ENCODE peak calls at places on chromosomes 12 and 14, in eight cellular contexts. E, I, G, Y, V, R, Z and T are unnamed samples.

GRCh38 chr12:57475271-57476161 is 4.2 kb downstream of the ARHGAP9 start:
- DNase-seq in I (no peak), Z (no peak), E (no peak), Y (no peak), G (no peak), R (no peak), V (peak; percentile 54), T (no peak)

GRCh38 chr12:94678849-94679248 is 28.5 kb upstream of the TMCC3 start:
- DNase-seq in Y (no peak), V (no peak), G (no peak), I (no peak), E (no peak), Z (no peak), R (no peak), T (no peak)

GRCh38 chr14:65198346-65198745 is 96.0 kb upstream of the MAX start:
- DNase-seq in Y (no peak), E (no peak), I (no peak), R (no peak), V (no peak), G (no peak), Z (no peak), T (no peak)

GRCh38 chr12:14961466-14962155 is at the start of gene ARHGDIB:
- DNase-seq in G (no peak), I (no peak), Y (peak; percentile 75), V (no peak), E (no peak), Z (peak; percentile 55), R (no peak), T (peak; percentile 88)

GRCh38 chr14:29913550-29913949 is 14.1 kb downstream of the PRKD1 start:
- DNase-seq in R (no peak), G (no peak), Y (no peak), E (no peak), V (no peak), I (no peak), Z (no peak), T (no peak)

GRCh38 chr12:105705765-105706164 is 375.3 kb downstream of the C12orf75 start:
- DNase-seq in V (peak; percentile 48), I (no peak), E (no peak), Y (peak; percentile 16), Z (no peak), G (peak; percentile 44), R (peak; percentile 67), T (no peak)

GRCh38 chr14:96666088-96666487 is 131.1 kb upstream of the VRK1 start:
- DNase-seq in R (peak; percentile 28), Y (no peak), G (no peak), Z (no peak), I (no peak), E (no peak), V (no peak), T (no peak)

GRCh38 chr14:64659366-64659765 is 44.9 kb upstream of the PLEKHG3 start:
- DNase-seq in G (no peak), I (no peak), V (peak; percentile 62), E (no peak), Z (no peak), R (no peak), Y (no peak), T (no peak)

GRCh38 chr12:116282371-116283286 is 5.1 kb upstream of the MED13L start:
- DNase-seq in G (no peak), Z (no peak), R (no peak), Y (no peak), I (no peak), E (no peak), V (no peak), T (no peak)

GRCh38 chr12:106345739-106346138 is 11.8 kb upstream of the POLR3B start:
- DNase-seq in E (no peak), Y (peak; percentile 3), V (peak; percentile 24), I (no peak), R (peak; percentile 87), G (peak; percentile 42), Z (no peak), T (no peak)

GRCh38 chr14:81406863-81407262 is 6.7 kb upstream of the STON2 start:
- DNase-seq in Z (no peak), I (no peak), E (no peak), G (no peak), V (no peak), Y (peak; percentile 90), R (no peak), T (no peak)

GRCh38 chr14:45201908-45202307 is 51.1 kb downstream of the MIS18BP1 start:
- DNase-seq in Y (no peak), V (peak; percentile 10), Z (no peak), E (no peak), R (peak; percentile 51), G (no peak), I (no peak), T (no peak)

GRCh38 chr12:47814539-47815170 is 5.0 kb downstream of the HDAC7 start:
- DNase-seq in I (no peak), E (no peak), G (no peak), Z (no peak), V (no peak), R (no peak), Y (no peak), T (no peak)